ENCODE peak calls at places on chromosomes 5 and 9, in four cellular contexts. W is central memory CD8-positive, alpha-beta T cell; G is anterior cingulate cortex; H is stimulated activated CD4-positive, alpha-beta T cell treated with anti-CD3 and anti-CD28 coated beads, Interleukin-12 subunit alpha, Interleukin-12 subunit beta, amount 100 ng/mL, for 48 hours. D is an unnamed sample.

GRCh38 chr5:151310932-151311331 is 7.4 kb upstream of the SLC36A3 start:
- DNase-seq in W (no peak), G (no peak), H (no peak), D (no peak)

GRCh38 chr5:119393201-119393691 is 37.4 kb downstream of the TNFAIP8 start:
- DNase-seq in H (no peak), G (no peak), W (no peak), D (no peak)

GRCh38 chr9:101578378-101578777 is 16.4 kb downstream of the PPP3R2 start:
- DNase-seq in H (no peak), W (no peak), G (no peak), D (no peak)

GRCh38 chr9:114061830-114062474 is 16.1 kb downstream of the AMBP start:
- DNase-seq in G (no peak), W (no peak), H (no peak), D (no peak)

GRCh38 chr5:95647886-95648860 is 1.6 kb downstream of the RFESD start:
- DNase-seq in H (no peak), W (no peak), G (no peak), D (no peak)

GRCh38 chr5:124162782-124163532 is 583.5 kb downstream of the ZNF608 start:
- DNase-seq in W (no peak), H (no peak), G (peak; percentile 63), D (peak; percentile 32)

GRCh38 chr5:135012033-135012588 is 21.9 kb downstream of the PITX1 start:
- DNase-seq in W (no peak), G (no peak), H (no peak), D (no peak)

GRCh38 chr9:13974891-13975290 is 339.1 kb downstream of the NFIB start:
- DNase-seq in W (no peak), H (no peak), G (no peak), D (no peak)

GRCh38 chr5:139482050-139482889 is at the start of gene STING1:
- DNase-seq in H (peak; percentile 67), G (no peak), W (peak; percentile 50), D (peak; percentile 80)

GRCh38 chr5:37723147-37723961 is 116.5 kb downstream of the GDNF start:
- DNase-seq in H (no peak), G (no peak), W (no peak), D (no peak)

GRCh38 chr9:97362777-97363545 is 48.9 kb upstream of the TDRD7 start:
- DNase-seq in G (no peak), H (no peak), W (no peak), D (no peak)

GRCh38 chr9:2723666-2724065 is 6.4 kb downstream of the KCNV2 start:
- DNase-seq in G (no peak), H (no peak), W (no peak), D (no peak)

GRCh38 chr5:166117062-166117743 is 2174.2 kb upstream of the WWC1 start:
- DNase-seq in H (no peak), G (no peak), W (no peak), D (no peak)

GRCh38 chr9:394347-395052 is 179.8 kb downstream of the DOCK8 start:
- DNase-seq in W (no peak), G (no peak), H (no peak), D (peak; percentile 23)